ENCODE peak calls at places on chromosomes 11 and 22, in ten cellular contexts. F, X, M, T, D, S, V, Q, U and N are unnamed samples.

GRCh38 chr11:128549256-128549944 is 38.0 kb downstream of the ETS1 start:
- DNase-seq in F (no peak), D (no peak), X (no peak), V (no peak), S (no peak), U (no peak), M (no peak), T (peak; percentile 30), Q (no peak), N (peak; percentile 41)

GRCh38 chr11:108669711-108670110 is 4.8 kb downstream of the DDX10 start:
- DNase-seq in F (no peak), D (no peak), Q (no peak), V (no peak), S (no peak), X (no peak), T (no peak), M (no peak), U (no peak), N (no peak)

GRCh38 chr22:33519140-33519973 is 400.9 kb downstream of the LARGE1 start:
- DNase-seq in T (no peak), U (no peak), V (peak; percentile 84), M (no peak), F (no peak), S (peak; percentile 71), D (no peak), X (peak; percentile 55), Q (peak; percentile 30), N (peak; percentile 76)

GRCh38 chr11:77127969-77128691 is at the start of gene MYO7A:
- DNase-seq in M (no peak), U (no peak), T (peak; percentile 87), D (no peak), S (no peak), F (no peak), X (peak; percentile 7), Q (no peak), V (peak; percentile 47), N (no peak)

GRCh38 chr11:109864834-109865557 is 228.2 kb upstream of the ZC3H12C start:
- DNase-seq in U (no peak), T (no peak), M (no peak), Q (no peak), X (no peak), S (no peak), V (peak; percentile 73), F (peak; percentile 26), D (no peak), N (no peak)

GRCh38 chr11:22685111-22685510 is 18.7 kb downstream of the GAS2 start:
- DNase-seq in F (no peak), V (no peak), U (no peak), M (no peak), Q (no peak), X (no peak), S (no peak), D (no peak), T (no peak), N (no peak)

GRCh38 chr11:16881074-16881709 is 133.0 kb downstream of the PLEKHA7 start:
- DNase-seq in S (no peak), D (peak; percentile 83), X (no peak), M (no peak), T (peak; percentile 67), V (peak; percentile 66), Q (peak; percentile 81), U (no peak), F (no peak), N (no peak)

GRCh38 chr11:66222358-66223149 is 45.9 kb upstream of the RAB1B start:
- DNase-seq in X (peak; percentile 93), M (peak; percentile 87), D (peak; percentile 88), U (peak; percentile 92), V (peak; percentile 96), Q (peak; percentile 92), T (peak; percentile 83), F (peak; percentile 75), S (peak; percentile 95), N (peak; percentile 92)

GRCh38 chr11:67500818-67501584 is 4.2 kb downstream of the PITPNM1 start:
- DNase-seq in V (peak; percentile 38), D (no peak), Q (no peak), F (no peak), T (no peak), M (no peak), U (no peak), X (no peak), S (no peak), N (no peak)

GRCh38 chr11:124535552-124536232 is 7.8 kb downstream of the OR8B12 start:
- DNase-seq in D (no peak), S (peak; percentile 11), M (no peak), F (no peak), X (no peak), U (no peak), V (no peak), Q (no peak), T (no peak), N (no peak)

GRCh38 chr22:42313804-42314581 is 43.5 kb upstream of the TCF20 start:
- DNase-seq in S (peak; percentile 77), U (peak; percentile 52), M (no peak), Q (no peak), F (no peak), X (peak; percentile 63), V (no peak), D (peak; percentile 65), T (peak; percentile 53), N (no peak)

GRCh38 chr22:37336474-37337028 is 54.2 kb downstream of the CYTH4 start:
- DNase-seq in T (no peak), U (no peak), M (no peak), X (no peak), Q (no peak), D (no peak), F (no peak), V (no peak), S (peak; percentile 39), N (no peak)

GRCh38 chr11:69640260-69640994 is 529 bp upstream of the CCND1 start:
- DNase-seq in T (no peak), V (peak; percentile 78), D (no peak), X (no peak), M (no peak), Q (no peak), F (no peak), S (peak; percentile 45), U (no peak), N (no peak)

GRCh38 chr22:47303161-47303890 is 540.9 kb downstream of the TBC1D22A start:
- DNase-seq in X (no peak), S (no peak), D (no peak), V (no peak), T (no peak), F (no peak), Q (no peak), U (no peak), M (no peak), N (no peak)

GRCh38 chr22:47301820-47302475 is 539.5 kb downstream of the TBC1D22A start:
- DNase-seq in U (no peak), D (no peak), S (no peak), X (no peak), F (no peak), V (no peak), Q (no peak), M (no peak), T (no peak), N (no peak)

GRCh38 chr22:47307326-47307725 is 544.9 kb downstream of the TBC1D22A start:
- DNase-seq in S (peak; percentile 41), X (no peak), Q (no peak), V (peak; percentile 64), U (no peak), T (no peak), F (peak; percentile 13), D (no peak), M (no peak), N (no peak)

GRCh38 chr22:47304854-47305253 is 542.4 kb downstream of the TBC1D22A start:
- DNase-seq in M (no peak), X (no peak), S (no peak), T (no peak), D (no peak), V (no peak), F (no peak), U (no peak), Q (no peak), N (no peak)

DNA sequence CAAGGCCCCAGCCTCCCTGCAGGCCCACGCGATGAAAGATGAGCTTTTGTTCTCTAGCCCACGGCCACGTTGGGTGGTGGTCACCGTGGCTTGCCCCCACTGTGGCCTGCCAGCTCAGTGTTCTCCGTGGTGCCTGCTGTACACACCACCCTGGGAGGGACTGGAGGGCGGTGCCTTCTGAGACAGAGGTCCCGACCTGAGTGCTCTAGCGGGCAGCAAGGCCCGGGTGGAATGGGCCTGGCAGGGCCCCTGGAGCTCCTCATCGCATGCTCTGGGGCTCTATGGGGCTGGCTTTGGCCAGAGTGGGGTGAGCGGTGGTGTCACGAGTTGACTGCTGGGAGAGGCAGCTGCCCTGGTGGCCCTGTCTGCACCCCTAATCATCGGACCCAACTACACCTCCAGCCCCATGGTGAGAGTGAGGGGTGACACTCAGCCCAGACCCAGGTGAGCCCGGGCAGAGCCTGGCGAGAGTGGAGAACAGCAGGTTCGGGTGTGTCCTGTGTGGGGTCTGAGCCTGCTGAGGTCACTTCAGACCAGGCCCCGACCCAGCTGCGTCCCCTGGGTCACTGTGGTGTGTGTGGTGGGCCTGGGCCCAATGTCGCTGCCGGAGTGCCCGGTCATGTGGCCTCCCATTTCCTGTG is 541.9 kb downstream of the TBC1D22A start:
- DNase-seq in Q (no peak), F (no peak), U (no peak), D (no peak), S (no peak), T (no peak), X (no peak), M (no peak), V (no peak), N (no peak)
- H3K9me3 ChIP-seq in Q (no peaks in the 10 kb centered on the region), F (peaks cover 2% of the 10 kb centered on the region), U (no peaks in the 10 kb centered on the region), D (no peaks in the 10 kb centered on the region), S (no peaks in the 10 kb centered on the region), T (no peaks in the 10 kb centered on the region), X (peaks cover 20% of the 10 kb centered on the region), M (no peaks in the 10 kb centered on the region), V (no peaks in the 10 kb centered on the region), N (no peaks in the 10 kb centered on the region)

DNA sequence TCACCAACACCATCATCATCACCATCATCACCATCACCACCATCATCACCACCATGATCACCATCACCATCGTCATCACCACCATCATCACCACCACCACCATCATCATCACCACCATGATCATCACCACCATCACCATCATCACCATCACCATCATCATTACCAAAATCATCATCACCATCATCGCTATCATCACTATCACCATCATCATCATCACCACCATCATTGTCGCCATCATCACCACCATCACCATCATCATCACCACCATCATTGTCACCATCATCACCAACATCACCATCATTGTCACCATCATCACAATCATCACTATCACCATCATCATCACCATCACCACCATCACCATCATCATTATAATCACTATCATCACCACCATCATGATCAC is 893.5 kb downstream of the TBC1D22A start:
- DNase-seq in Q (no peak), U (no peak), T (no peak), M (no peak), F (no peak), D (no peak), V (no peak), X (no peak), S (no peak), N (no peak)
- H3K9me3 ChIP-seq in Q (peaks cover 7% of the 10 kb centered on the region), U (no peaks in the 10 kb centered on the region), T (no peaks in the 10 kb centered on the region), M (no peaks in the 10 kb centered on the region), F (peaks cover 46% of the 10 kb centered on the region), D (peaks cover 5% of the 10 kb centered on the region), V (no peaks in the 10 kb centered on the region), X (peaks cover 20% of the 10 kb centered on the region), S (no peaks in the 10 kb centered on the region), N (no peaks in the 10 kb centered on the region)

GRCh38 chr11:113952070-113952469 is 22.8 kb upstream of the HTR3A start:
- DNase-seq in S (no peak), V (no peak), F (no peak), U (no peak), X (no peak), T (no peak), Q (no peak), M (no peak), D (no peak), N (no peak)
- H3K9me3 ChIP-seq in S (no peaks in the 10 kb centered on the region), V (no peaks in the 10 kb centered on the region), F (no peaks in the 10 kb centered on the region), U (no peaks in the 10 kb centered on the region), X (no peaks in the 10 kb centered on the region), T (no peaks in the 10 kb centered on the region), Q (peaks cover 6% of the 10 kb centered on the region), M (no peaks in the 10 kb centered on the region), D (no peaks in the 10 kb centered on the region), N (no peaks in the 10 kb centered on the region)

GRCh38 chr22:20647586-20648305 is 126.2 kb upstream of the SERPIND1 start:
- DNase-seq in U (no peak), V (no peak), D (no peak), Q (no peak), X (no peak), F (no peak), T (no peak), S (no peak), M (no peak), N (no peak)
- H3K9me3 ChIP-seq in U (no peaks in the 10 kb centered on the region), V (no peaks in the 10 kb centered on the region), D (no peaks in the 10 kb centered on the region), Q (no peaks in the 10 kb centered on the region), X (no peaks in the 10 kb centered on the region), F (no peaks in the 10 kb centered on the region), T (no peaks in the 10 kb centered on the region), S (no peaks in the 10 kb centered on the region), M (no peaks in the 10 kb centered on the region), N (no peaks in the 10 kb centered on the region)